ENCODE peak calls at places on chromosomes 16 and 17, in eight cellular contexts. N, J, V, E, O, G, Y and B are unnamed samples.

GRCh38 chr17:40130352-40131042 is 8.7 kb downstream of the MSL1 start:
- DNase-seq in N (peak), J (no peak), V (no peak), E (no peak), O (no peak), G (no peak), Y (peak), B (no peak)

GRCh38 chr17:1228752-1229353 is 41.4 kb upstream of the BHLHA9 start:
- DNase-seq in N (no peak), J (no peak), V (peak), E (no peak), O (no peak), G (no peak), Y (no peak), B (no peak)

GRCh38 chr17:76706817-76707216 is 3.9 kb downstream of the MXRA7 start:
- DNase-seq in N (no peak), J (no peak), V (no peak), E (no peak), O (no peak), G (no peak), Y (no peak), B (no peak)

GRCh38 chr17:30717290-30718098 is 107.0 kb downstream of the CRLF3 start:
- DNase-seq in N (peak), J (no peak), V (no peak), E (no peak), O (no peak), G (no peak), Y (no peak), B (no peak)

GRCh38 chr16:3012828-3013420 is at the start of gene CLDN9:
- DNase-seq in N (no peak), J (no peak), V (no peak), E (no peak), O (no peak), G (no peak), Y (peak), B (no peak)

GRCh38 chr16:71746442-71747046 is 22.0 kb upstream of the PHLPP2 start:
- DNase-seq in N (no peak), J (no peak), V (peak), E (no peak), O (peak), G (peak), Y (no peak), B (no peak)

GRCh38 chr17:71329310-71330098 is 791.3 kb upstream of the SOX9 start:
- DNase-seq in N (no peak), J (no peak), V (no peak), E (no peak), O (no peak), G (no peak), Y (no peak), B (no peak)

GRCh38 chr17:82271401-82271800 is 2.1 kb downstream of the CSNK1D start:
- DNase-seq in N (no peak), J (no peak), V (no peak), E (no peak), O (no peak), G (no peak), Y (no peak), B (no peak)

GRCh38 chr16:48295493-48296281 is 48.3 kb upstream of the ABCC11 start:
- DNase-seq in N (no peak), J (no peak), V (no peak), E (no peak), O (no peak), G (peak), Y (no peak), B (no peak)

GRCh38 chr16:86707581-86707980 is 129.2 kb downstream of the FOXL1 start:
- DNase-seq in N (peak), J (no peak), V (no peak), E (no peak), O (no peak), G (no peak), Y (no peak), B (no peak)

GRCh38 chr16:4918790-4919210 is 18.1 kb downstream of the PPL start:
- DNase-seq in N (no peak), J (no peak), V (no peak), E (no peak), O (no peak), G (no peak), Y (peak), B (no peak)

GRCh38 chr17:67128700-67129099 is 84.3 kb downstream of the CACNG1 start:
- DNase-seq in N (no peak), J (no peak), V (no peak), E (no peak), O (no peak), G (no peak), Y (no peak), B (no peak)

GRCh38 chr16:88365244-88365865 is 17.4 kb upstream of the ZNF469 start:
- DNase-seq in N (peak), J (no peak), V (no peak), E (no peak), O (no peak), G (no peak), Y (no peak), B (no peak)

GRCh38 chr16:29816694-29817441 is 916 bp downstream of the PAGR1 start:
- DNase-seq in N (peak), J (no peak), V (peak), E (no peak), O (no peak), G (no peak), Y (peak), B (no peak)

GRCh38 chr16:27639588-27640276 is 89.8 kb downstream of the KATNIP start:
- DNase-seq in N (no peak), J (no peak), V (peak), E (peak), O (no peak), G (peak), Y (no peak), B (no peak)

GRCh38 chr17:67488161-67488560 is 111.1 kb downstream of the PITPNC1 start:
- DNase-seq in N (peak), J (no peak), V (no peak), E (no peak), O (no peak), G (no peak), Y (no peak), B (no peak)

GRCh38 chr17:28712037-28712704 is 483 bp upstream of the PROCA1 start:
- DNase-seq in N (no peak), J (no peak), V (peak), E (no peak), O (peak), G (no peak), Y (no peak), B (no peak)

GRCh38 chr16:907819-908218 is 63.0 kb downstream of the LMF1 start:
- DNase-seq in N (no peak), J (no peak), V (no peak), E (no peak), O (no peak), G (no peak), Y (no peak), B (no peak)

GRCh38 chr16:79601978-79602609 is 1.6 kb upstream of the MAF start:
- DNase-seq in N (peak), J (no peak), V (peak), E (peak), O (no peak), G (no peak), Y (peak), B (peak)

GRCh38 chr17:19507673-19508326 is 25.9 kb upstream of the SLC47A1 start:
- DNase-seq in N (peak), J (no peak), V (peak), E (peak), O (peak), G (peak), Y (peak), B (peak)
- TF ChIP-seq CTCF in N (no peak), J (peak), V (no peak), E (no peak), O (no peak), G (no peak), Y (no peak), B (no peak)

GRCh38 chr17:8096541-8096940 is 9.0 kb upstream of the ALOX12B start:
- DNase-seq in N (no peak), J (no peak), V (no peak), E (no peak), O (peak), G (no peak), Y (no peak), B (no peak)
- TF ChIP-seq CTCF in N (no peak), J (no peak), V (no peak), E (no peak), O (no peak), G (no peak), Y (no peak), B (no peak)

GRCh38 chr17:38606646-38607611 is 1.2 kb upstream of the SRCIN1 start:
- DNase-seq in N (peak), J (no peak), V (no peak), E (no peak), O (no peak), G (no peak), Y (peak), B (no peak)
- TF ChIP-seq CTCF in N (no peak), J (no peak), V (no peak), E (no peak), O (peak), G (no peak), Y (no peak), B (no peak)

GRCh38 chr17:63433746-63434591 is 12.1 kb downstream of the CYB561 start:
- DNase-seq in N (peak), J (no peak), V (no peak), E (peak), O (no peak), G (no peak), Y (peak), B (peak)
- TF ChIP-seq CTCF in N (no peak), J (no peak), V (no peak), E (no peak), O (no peak), G (no peak), Y (no peak), B (peak)